ENCODE peak calls at places on chromosomes 12 and 14, in four cellular contexts. One of them, this sample, is unnamed.

GRCh38 chr12:2311001-2311778 is 258.4 kb downstream of the CACNA1C start:
- DNase-seq in lower leg skin: no peak
- DNase-seq in Calu3: no peak
- DNase-seq in right lobe of liver: no peak
- DNase-seq in this sample: no peak

GRCh38 chr12:24487606-24488005 is 461.3 kb downstream of the BCAT1 start:
- DNase-seq in right lobe of liver: no peak
- DNase-seq in Calu3: no peak
- DNase-seq in lower leg skin: no peak
- DNase-seq in this sample: no peak

GRCh38 chr14:69877492-69877891 is 1.7 kb upstream of the SMOC1 start:
- DNase-seq in right lobe of liver: no peak
- DNase-seq in lower leg skin: no peak
- DNase-seq in Calu3: no peak
- DNase-seq in this sample: no peak

GRCh38 chr12:53096089-53096741 is 1.3 kb upstream of the IGFBP6 start:
- DNase-seq in lower leg skin: peak; percentile 95
- DNase-seq in right lobe of liver: no peak
- DNase-seq in Calu3: no peak
- DNase-seq in this sample: no peak

GRCh38 chr12:114579389-114579788 is 104.6 kb downstream of the TBX3 start:
- DNase-seq in right lobe of liver: no peak
- DNase-seq in lower leg skin: no peak
- DNase-seq in Calu3: no peak
- DNase-seq in this sample: no peak

GRCh38 chr12:58202933-58203713 is 261.8 kb downstream of the ATP23 start:
- DNase-seq in lower leg skin: no peak
- DNase-seq in right lobe of liver: no peak
- DNase-seq in Calu3: no peak
- DNase-seq in this sample: no peak

GRCh38 chr14:68884031-68885030 is 91.5 kb upstream of the ZFP36L1 start:
- DNase-seq in Calu3: no peak
- DNase-seq in lower leg skin: no peak
- DNase-seq in right lobe of liver: peak; percentile 88
- DNase-seq in this sample: no peak

GRCh38 chr12:29901585-29901984 is 117.8 kb upstream of the TMTC1 start:
- DNase-seq in lower leg skin: no peak
- DNase-seq in Calu3: no peak
- DNase-seq in right lobe of liver: no peak
- DNase-seq in this sample: no peak

GRCh38 chr12:116381744-116382455 is 104.4 kb upstream of the MED13L start:
- DNase-seq in Calu3: no peak
- DNase-seq in right lobe of liver: no peak
- DNase-seq in lower leg skin: no peak
- DNase-seq in this sample: peak; percentile 55

GRCh38 chr12:92546259-92546825 is 156.4 kb upstream of the PLEKHG7 start:
- DNase-seq in right lobe of liver: no peak
- DNase-seq in Calu3: no peak
- DNase-seq in lower leg skin: no peak
- DNase-seq in this sample: no peak

GRCh38 chr14:73463411-73463810 is 5.1 kb upstream of the NUMB start:
- DNase-seq in right lobe of liver: no peak
- DNase-seq in Calu3: no peak
- DNase-seq in lower leg skin: peak; percentile 87
- DNase-seq in this sample: no peak

GRCh38 chr14:33280646-33281045 is 342.0 kb downstream of the NPAS3 start:
- DNase-seq in right lobe of liver: no peak
- DNase-seq in lower leg skin: no peak
- DNase-seq in Calu3: no peak
- DNase-seq in this sample: no peak

GRCh38 chr12:51910168-51910567 is 2.9 kb downstream of the ACVRL1 start:
- DNase-seq in Calu3: no peak
- DNase-seq in lower leg skin: peak; percentile 80
- DNase-seq in right lobe of liver: no peak
- DNase-seq in this sample: no peak

GRCh38 chr12:13223176-13223806 is 26.8 kb downstream of the EMP1 start:
- DNase-seq in right lobe of liver: no peak
- DNase-seq in lower leg skin: no peak
- DNase-seq in Calu3: no peak
- DNase-seq in this sample: no peak

DNA sequence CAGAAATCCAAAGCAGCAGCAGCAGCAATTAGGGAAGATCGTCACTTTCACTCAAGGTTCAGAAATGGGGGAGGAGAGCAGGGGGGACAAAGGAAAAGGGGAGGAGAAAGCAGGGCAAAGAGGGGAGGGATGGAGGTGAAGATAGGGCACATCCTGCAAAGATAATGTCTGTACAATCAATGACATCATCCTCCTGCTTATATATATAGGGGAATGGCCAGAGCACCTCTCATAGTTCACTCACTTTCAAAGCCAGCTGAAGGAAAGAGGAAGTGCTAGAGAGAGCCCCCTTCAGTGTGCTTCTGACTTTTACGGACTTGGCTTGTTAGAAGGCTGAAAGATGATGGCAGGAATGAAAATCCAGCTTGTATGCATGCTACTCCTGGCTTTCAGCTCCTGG is at the start of gene NTS:
- DNase-seq in right lobe of liver: no peak
- DNase-seq in lower leg skin: no peak
- DNase-seq in Calu3: no peak
- DNase-seq in this sample: no peak
- TF ChIP-seq CTCF in right lobe of liver: no peak
- TF ChIP-seq CTCF in lower leg skin: no peak
- TF ChIP-seq CTCF in Calu3: no peak
- TF ChIP-seq CTCF in this sample: no peak

GRCh38 chr12:85281947-85282312 is 1.9 kb downstream of the ALX1 start:
- DNase-seq in lower leg skin: no peak
- DNase-seq in Calu3: no peak
- DNase-seq in right lobe of liver: no peak
- DNase-seq in this sample: no peak

GRCh38 chr12:85278598-85279448 is 1.2 kb upstream of the ALX1 start:
- DNase-seq in lower leg skin: peak; percentile 75
- DNase-seq in Calu3: no peak
- DNase-seq in right lobe of liver: peak; percentile 17
- DNase-seq in this sample: no peak

GRCh38 chr12:85280984-85281946 is 1.2 kb downstream of the ALX1 start:
- DNase-seq in lower leg skin: no peak
- DNase-seq in Calu3: no peak
- DNase-seq in right lobe of liver: no peak
- DNase-seq in this sample: no peak

GRCh38 chr12:85279449-85280137 is 427 bp upstream of the ALX1 start:
- DNase-seq in lower leg skin: no peak
- DNase-seq in Calu3: no peak
- DNase-seq in right lobe of liver: no peak
- DNase-seq in this sample: peak; percentile 58

GRCh38 chr12:85280138-85280983 is at the start of gene ALX1:
- DNase-seq in Calu3: peak; percentile 77
- DNase-seq in right lobe of liver: peak; percentile 20
- DNase-seq in lower leg skin: peak; percentile 87
- DNase-seq in this sample: peak; percentile 72
- TF ChIP-seq CTCF in Calu3: no peak
- TF ChIP-seq CTCF in right lobe of liver: no peak
- TF ChIP-seq CTCF in lower leg skin: no peak
- TF ChIP-seq CTCF in this sample: no peak

DNA sequence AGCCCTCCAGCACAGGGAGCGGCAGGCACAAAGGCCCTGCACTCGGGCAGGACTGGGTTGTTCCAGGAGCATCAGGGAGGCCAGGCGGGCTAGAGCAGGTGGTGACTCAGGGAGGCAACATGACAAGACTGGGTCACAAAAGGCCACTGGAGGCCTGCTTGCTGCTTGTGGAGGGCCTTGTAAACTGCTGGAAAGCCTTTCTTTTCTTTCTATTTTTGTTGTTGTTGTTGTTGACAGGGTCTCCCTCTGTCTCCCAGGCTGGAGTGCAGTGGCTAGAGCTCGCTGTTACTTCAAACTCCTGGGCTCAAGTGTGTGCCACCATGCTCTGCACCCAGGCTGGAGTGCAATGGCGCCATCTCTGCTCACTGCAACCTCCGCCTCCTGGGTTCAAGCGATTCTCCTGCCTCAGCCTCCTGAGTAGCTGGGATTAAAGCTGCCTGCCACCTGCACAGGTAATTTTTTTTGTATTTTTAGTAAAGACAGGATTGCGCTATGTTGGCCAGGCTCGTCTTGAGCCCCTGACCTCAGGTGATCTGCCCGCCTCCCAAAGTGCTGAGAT is 11.8 kb upstream of the RCOR1 start:
- DNase-seq in Calu3: no peak
- DNase-seq in lower leg skin: no peak
- DNase-seq in right lobe of liver: no peak
- DNase-seq in this sample: no peak
- TF ChIP-seq CTCF in Calu3: no peak
- TF ChIP-seq CTCF in lower leg skin: no peak
- TF ChIP-seq CTCF in right lobe of liver: no peak
- TF ChIP-seq CTCF in this sample: no peak

GRCh38 chr12:98325003-98325402 is 190.4 kb upstream of the TMPO start:
- DNase-seq in Calu3: no peak
- DNase-seq in right lobe of liver: no peak
- DNase-seq in lower leg skin: no peak
- DNase-seq in this sample: no peak

GRCh38 chr12:98317939-98318899 is 197.2 kb upstream of the TMPO start:
- DNase-seq in Calu3: no peak
- DNase-seq in right lobe of liver: no peak
- DNase-seq in lower leg skin: no peak
- DNase-seq in this sample: no peak

GRCh38 chr12:98320026-98320425 is 195.4 kb upstream of the TMPO start:
- DNase-seq in Calu3: no peak
- DNase-seq in right lobe of liver: no peak
- DNase-seq in lower leg skin: no peak
- DNase-seq in this sample: no peak
- TF ChIP-seq CTCF in Calu3: no peak
- TF ChIP-seq CTCF in right lobe of liver: no peak
- TF ChIP-seq CTCF in lower leg skin: no peak
- TF ChIP-seq CTCF in this sample: no peak

DNA sequence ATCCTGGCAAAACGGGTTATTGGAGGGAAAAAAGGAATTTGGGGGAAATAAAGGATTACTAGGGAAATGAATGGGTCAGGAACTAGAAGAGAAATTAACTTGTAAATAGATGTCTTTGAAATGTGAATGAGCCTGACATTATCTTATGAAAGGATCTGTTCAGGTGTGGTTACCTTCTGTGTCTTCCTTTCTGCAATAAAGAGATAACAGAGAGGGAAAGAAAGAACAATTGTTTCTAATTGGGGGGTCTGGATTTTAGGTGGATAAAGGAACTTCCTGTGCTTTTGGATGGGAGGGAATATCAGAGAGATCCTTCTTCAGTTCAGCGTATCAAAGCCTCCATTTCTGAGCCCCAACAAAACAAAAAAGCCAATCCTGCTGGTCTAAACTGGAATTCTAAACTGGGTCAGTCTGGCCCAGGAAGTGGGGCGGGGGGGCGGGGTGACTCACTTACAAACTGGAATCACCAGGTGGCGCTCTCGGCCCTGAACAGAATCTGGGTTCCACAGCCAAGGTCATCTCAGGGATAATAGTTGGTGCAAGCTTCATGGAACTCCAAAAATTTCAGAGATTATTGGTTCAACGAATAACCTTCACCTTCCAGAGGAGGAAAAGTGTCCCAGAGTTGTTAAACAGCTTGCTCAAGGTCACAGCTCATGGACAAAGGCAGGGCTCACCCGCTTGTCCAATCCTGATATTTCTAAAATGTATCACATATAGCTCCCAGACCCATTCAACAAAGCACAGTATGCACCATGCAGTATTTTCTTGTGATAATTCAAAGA is 15.2 kb upstream of the PEBP1 start:
- DNase-seq in right lobe of liver: peak; percentile 69
- DNase-seq in Calu3: peak; percentile 73
- DNase-seq in lower leg skin: peak; percentile 94
- DNase-seq in this sample: no peak
- TF ChIP-seq CTCF in right lobe of liver: peak; percentile 85
- TF ChIP-seq CTCF in Calu3: peak; percentile 90
- TF ChIP-seq CTCF in lower leg skin: no peak
- TF ChIP-seq CTCF in this sample: peak; percentile 69

This sample was measured in mesothelial cell of epicardium.